ENCODE peak calls at places on chromosomes 11 and 22, in five cellular contexts. One of them, this sample, is unnamed.

GRCh38 chr11:95485115-95485900 is 254.3 kb upstream of the SESN3 start:
- DNase-seq in foreskin keratinocyte: peak; percentile 93
- DNase-seq in CD8-positive, alpha-beta T cell: no peak
- DNase-seq in GM23248: peak; percentile 87
- DNase-seq in IMR-90: no peak
- DNase-seq in this sample: no peak

GRCh38 chr11:59259867-59260475 is 47.2 kb upstream of the MPEG1 start:
- DNase-seq in foreskin keratinocyte: no peak
- DNase-seq in CD8-positive, alpha-beta T cell: no peak
- DNase-seq in GM23248: no peak
- DNase-seq in IMR-90: no peak
- DNase-seq in this sample: no peak

GRCh38 chr11:8006349-8006977 is 19.3 kb downstream of the EIF3F start:
- DNase-seq in foreskin keratinocyte: no peak
- DNase-seq in CD8-positive, alpha-beta T cell: peak; percentile 33
- DNase-seq in GM23248: peak; percentile 84
- DNase-seq in IMR-90: peak; percentile 71
- DNase-seq in this sample: no peak

GRCh38 chr22:23832226-23833016 is 6.4 kb downstream of the DERL3 start:
- DNase-seq in foreskin keratinocyte: no peak
- DNase-seq in CD8-positive, alpha-beta T cell: no peak
- DNase-seq in GM23248: no peak
- DNase-seq in IMR-90: no peak
- DNase-seq in this sample: no peak

GRCh38 chr11:73453562-73453961 is 77.4 kb downstream of the RELT start:
- DNase-seq in foreskin keratinocyte: no peak
- DNase-seq in CD8-positive, alpha-beta T cell: no peak
- DNase-seq in GM23248: peak; percentile 29
- DNase-seq in IMR-90: peak; percentile 39
- DNase-seq in this sample: no peak

GRCh38 chr11:11407065-11407737 is 54.2 kb upstream of the CSNK2A3 start:
- DNase-seq in foreskin keratinocyte: no peak
- DNase-seq in CD8-positive, alpha-beta T cell: no peak
- DNase-seq in GM23248: no peak
- DNase-seq in IMR-90: no peak
- DNase-seq in this sample: no peak

GRCh38 chr11:125337836-125338235 is 158.2 kb downstream of the FEZ1 start:
- DNase-seq in foreskin keratinocyte: no peak
- DNase-seq in CD8-positive, alpha-beta T cell: no peak
- DNase-seq in GM23248: peak; percentile 33
- DNase-seq in IMR-90: peak; percentile 28
- DNase-seq in this sample: no peak

GRCh38 chr11:2166091-2166851 is 5.3 kb upstream of the INS start:
- DNase-seq in foreskin keratinocyte: no peak
- DNase-seq in CD8-positive, alpha-beta T cell: peak; percentile 33
- DNase-seq in GM23248: peak; percentile 39
- DNase-seq in IMR-90: no peak
- DNase-seq in this sample: no peak

GRCh38 chr11:17413414-17414316 is 25.2 kb upstream of the KCNJ11 start:
- DNase-seq in foreskin keratinocyte: no peak
- DNase-seq in CD8-positive, alpha-beta T cell: no peak
- DNase-seq in GM23248: no peak
- DNase-seq in IMR-90: no peak
- DNase-seq in this sample: no peak

GRCh38 chr11:121473064-121473777 is 20.5 kb upstream of the SORL1-AS1 start:
- DNase-seq in foreskin keratinocyte: no peak
- DNase-seq in CD8-positive, alpha-beta T cell: no peak
- DNase-seq in GM23248: peak; percentile 68
- DNase-seq in IMR-90: peak; percentile 73
- DNase-seq in this sample: peak; percentile 60

GRCh38 chr11:118924591-118925585 is 838 bp downstream of the BCL9L start:
- DNase-seq in foreskin keratinocyte: no peak
- DNase-seq in CD8-positive, alpha-beta T cell: peak; percentile 53
- DNase-seq in GM23248: peak; percentile 68
- DNase-seq in IMR-90: peak; percentile 33
- DNase-seq in this sample: peak; percentile 61

GRCh38 chr11:18322818-18323570 is 627 bp downstream of the GTF2H1 start:
- DNase-seq in foreskin keratinocyte: no peak
- DNase-seq in CD8-positive, alpha-beta T cell: no peak
- DNase-seq in GM23248: peak; percentile 28
- DNase-seq in IMR-90: no peak
- DNase-seq in this sample: no peak

GRCh38 chr11:2699185-2699530 is 636 bp downstream of the KCNQ1OT1 start:
- DNase-seq in foreskin keratinocyte: no peak
- DNase-seq in CD8-positive, alpha-beta T cell: no peak
- DNase-seq in GM23248: peak; percentile 61
- DNase-seq in IMR-90: peak; percentile 9
- DNase-seq in this sample: no peak

GRCh38 chr11:46736615-46737014 is 17.6 kb downstream of the F2 start:
- DNase-seq in foreskin keratinocyte: no peak
- DNase-seq in CD8-positive, alpha-beta T cell: no peak
- DNase-seq in GM23248: peak; percentile 10
- DNase-seq in IMR-90: no peak
- DNase-seq in this sample: no peak

GRCh38 chr11:1639102-1639620 is 9.6 kb downstream of the KRTAP5-5 start:
- DNase-seq in foreskin keratinocyte: no peak
- DNase-seq in CD8-positive, alpha-beta T cell: no peak
- DNase-seq in GM23248: no peak
- DNase-seq in IMR-90: no peak
- DNase-seq in this sample: no peak

GRCh38 chr11:68574308-68574707 is 110.0 kb upstream of the GAL start:
- DNase-seq in foreskin keratinocyte: peak; percentile 26
- DNase-seq in CD8-positive, alpha-beta T cell: no peak
- DNase-seq in GM23248: peak; percentile 84
- DNase-seq in IMR-90: peak; percentile 75
- DNase-seq in this sample: no peak

GRCh38 chr22:26893711-26894110 is 236.3 kb downstream of the MIAT start:
- DNase-seq in foreskin keratinocyte: no peak
- DNase-seq in CD8-positive, alpha-beta T cell: no peak
- DNase-seq in GM23248: no peak
- DNase-seq in IMR-90: no peak
- DNase-seq in this sample: no peak

GRCh38 chr22:21832291-21833290 is 34.9 kb downstream of the MAPK1 start:
- DNase-seq in foreskin keratinocyte: no peak
- DNase-seq in CD8-positive, alpha-beta T cell: peak; percentile 38
- DNase-seq in GM23248: peak; percentile 51
- DNase-seq in IMR-90: peak; percentile 9
- DNase-seq in this sample: peak; percentile 7

GRCh38 chr22:48082284-48082683 is 1319.8 kb downstream of the TBC1D22A start:
- DNase-seq in foreskin keratinocyte: no peak
- DNase-seq in CD8-positive, alpha-beta T cell: no peak
- DNase-seq in GM23248: no peak
- DNase-seq in IMR-90: no peak
- DNase-seq in this sample: no peak

GRCh38 chr11:33633251-33634003 is 67.2 kb downstream of the C11orf91 start:
- DNase-seq in foreskin keratinocyte: peak; percentile 94
- DNase-seq in CD8-positive, alpha-beta T cell: no peak
- DNase-seq in GM23248: peak; percentile 91
- DNase-seq in IMR-90: peak; percentile 72
- DNase-seq in this sample: no peak

GRCh38 chr11:24588075-24588474 is 91.2 kb downstream of the LUZP2 start:
- DNase-seq in foreskin keratinocyte: peak; percentile 38
- DNase-seq in CD8-positive, alpha-beta T cell: no peak
- DNase-seq in GM23248: peak; percentile 58
- DNase-seq in IMR-90: peak; percentile 79
- DNase-seq in this sample: no peak

GRCh38 chr11:38169286-38169685 is 1571.2 kb upstream of the RAG2 start:
- DNase-seq in foreskin keratinocyte: peak; percentile 64
- DNase-seq in CD8-positive, alpha-beta T cell: no peak
- DNase-seq in GM23248: peak; percentile 3
- DNase-seq in IMR-90: peak; percentile 2
- DNase-seq in this sample: no peak

GRCh38 chr11:109865558-109866186 is 227.5 kb upstream of the ZC3H12C start:
- DNase-seq in foreskin keratinocyte: no peak
- DNase-seq in CD8-positive, alpha-beta T cell: no peak
- DNase-seq in GM23248: no peak
- DNase-seq in IMR-90: no peak
- DNase-seq in this sample: no peak

GRCh38 chr11:818396-819128 is at the start of gene PNPLA2:
- DNase-seq in foreskin keratinocyte: no peak
- DNase-seq in CD8-positive, alpha-beta T cell: no peak
- DNase-seq in GM23248: peak; percentile 93
- DNase-seq in IMR-90: no peak
- DNase-seq in this sample: no peak

GRCh38 chr11:134474070-134474860 is 62.2 kb upstream of the B3GAT1 start:
- DNase-seq in foreskin keratinocyte: no peak
- DNase-seq in CD8-positive, alpha-beta T cell: no peak
- DNase-seq in GM23248: no peak
- DNase-seq in IMR-90: no peak
- DNase-seq in this sample: no peak

GRCh38 chr22:50074551-50075042 is 10.6 kb downstream of the MLC1 start:
- DNase-seq in foreskin keratinocyte: no peak
- DNase-seq in CD8-positive, alpha-beta T cell: no peak
- DNase-seq in GM23248: peak; percentile 49
- DNase-seq in IMR-90: no peak
- DNase-seq in this sample: no peak

GRCh38 chr11:65112551-65113360 is 1.1 kb downstream of the TM7SF2 start:
- DNase-seq in foreskin keratinocyte: no peak
- DNase-seq in CD8-positive, alpha-beta T cell: peak; percentile 75
- DNase-seq in GM23248: peak; percentile 73
- DNase-seq in IMR-90: peak; percentile 27
- DNase-seq in this sample: peak; percentile 29

GRCh38 chr11:59173080-59173963 is 1.4 kb downstream of the DTX4 start:
- DNase-seq in foreskin keratinocyte: peak; percentile 26
- DNase-seq in CD8-positive, alpha-beta T cell: no peak
- DNase-seq in GM23248: peak; percentile 49
- DNase-seq in IMR-90: peak; percentile 30
- DNase-seq in this sample: no peak

GRCh38 chr11:17267576-17267975 is 9.0 kb upstream of the NUCB2 start:
- DNase-seq in foreskin keratinocyte: peak; percentile 79
- DNase-seq in CD8-positive, alpha-beta T cell: no peak
- DNase-seq in GM23248: peak; percentile 81
- DNase-seq in IMR-90: peak; percentile 33
- DNase-seq in this sample: no peak

GRCh38 chr11:47391077-47391583 is 12.8 kb upstream of the SPI1 start:
- DNase-seq in foreskin keratinocyte: no peak
- DNase-seq in CD8-positive, alpha-beta T cell: no peak
- DNase-seq in GM23248: no peak
- DNase-seq in IMR-90: no peak
- DNase-seq in this sample: no peak

GRCh38 chr22:44683881-44684280 is 18.1 kb upstream of the PRR5 start:
- DNase-seq in foreskin keratinocyte: no peak
- DNase-seq in CD8-positive, alpha-beta T cell: no peak
- DNase-seq in GM23248: no peak
- DNase-seq in IMR-90: no peak
- DNase-seq in this sample: no peak

GRCh38 chr11:114764563-114764962 is 86.2 kb downstream of the NXPE2 start:
- DNase-seq in foreskin keratinocyte: no peak
- DNase-seq in CD8-positive, alpha-beta T cell: no peak
- DNase-seq in GM23248: no peak
- DNase-seq in IMR-90: no peak
- DNase-seq in this sample: no peak

GRCh38 chr11:64007629-64008282 is 21.5 kb downstream of the OTUB1 start:
- DNase-seq in foreskin keratinocyte: no peak
- DNase-seq in CD8-positive, alpha-beta T cell: no peak
- DNase-seq in GM23248: peak; percentile 84
- DNase-seq in IMR-90: no peak
- DNase-seq in this sample: peak; percentile 20

GRCh38 chr11:94747136-94748110 is 20.7 kb upstream of the AMOTL1 start:
- DNase-seq in foreskin keratinocyte: peak; percentile 99
- DNase-seq in CD8-positive, alpha-beta T cell: no peak
- DNase-seq in GM23248: peak; percentile 81
- DNase-seq in IMR-90: no peak
- DNase-seq in this sample: no peak

GRCh38 chr11:2588809-2589537 is 110.8 kb downstream of the KCNQ1OT1 start:
- DNase-seq in foreskin keratinocyte: no peak
- DNase-seq in CD8-positive, alpha-beta T cell: peak; percentile 9
- DNase-seq in GM23248: no peak
- DNase-seq in IMR-90: no peak
- DNase-seq in this sample: no peak

GRCh38 chr11:67458266-67458665 is 3.1 kb downstream of the CABP4 start:
- DNase-seq in foreskin keratinocyte: no peak
- DNase-seq in CD8-positive, alpha-beta T cell: no peak
- DNase-seq in GM23248: no peak
- DNase-seq in IMR-90: no peak
- DNase-seq in this sample: no peak
- H3K27ac ChIP-seq in foreskin keratinocyte: no peak overlapping the region
- H3K27ac ChIP-seq in CD8-positive, alpha-beta T cell: no peak overlapping the region
- H3K27ac ChIP-seq in GM23248: no peak overlapping the region
- H3K27ac ChIP-seq in IMR-90: no peak overlapping the region
- H3K27ac ChIP-seq in this sample: no peak overlapping the region

DNA sequence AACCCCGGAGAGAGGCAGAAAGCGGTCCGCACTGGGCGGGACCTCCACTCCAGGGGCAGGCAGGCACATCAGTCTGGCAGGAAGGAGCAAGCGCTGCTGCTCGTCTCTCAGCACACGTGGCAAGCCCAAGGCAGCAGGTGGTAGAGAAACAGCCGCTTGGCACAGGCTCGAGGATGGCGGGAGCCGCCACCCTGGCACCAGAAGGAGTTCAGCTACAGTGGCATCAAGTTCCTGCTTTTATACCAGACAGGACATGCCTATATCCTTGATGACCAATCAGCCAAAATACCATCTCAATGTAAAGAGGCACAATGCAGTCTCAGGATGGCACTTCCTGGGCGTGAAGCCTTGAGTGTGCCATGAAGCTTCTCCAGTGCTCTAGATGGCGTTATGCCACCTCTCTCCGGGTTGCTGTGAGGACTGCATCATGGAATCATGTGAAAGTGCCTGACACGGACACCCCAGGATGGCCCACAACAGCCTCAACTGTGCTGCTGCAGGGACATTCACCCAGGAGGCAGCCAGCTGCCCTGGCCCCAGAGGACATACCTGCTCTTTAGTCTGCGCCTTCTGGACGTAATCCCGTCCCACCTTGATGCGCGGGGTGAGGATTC is 64.8 kb downstream of the APOL1 start:
- DNase-seq in foreskin keratinocyte: peak; percentile 25
- DNase-seq in CD8-positive, alpha-beta T cell: no peak
- DNase-seq in GM23248: no peak
- DNase-seq in IMR-90: no peak
- DNase-seq in this sample: no peak
- H3K27ac ChIP-seq in foreskin keratinocyte: no peak overlapping the region
- H3K27ac ChIP-seq in CD8-positive, alpha-beta T cell: no peak overlapping the region
- H3K27ac ChIP-seq in GM23248: no peak overlapping the region
- H3K27ac ChIP-seq in IMR-90: no peak overlapping the region
- H3K27ac ChIP-seq in this sample: no peak overlapping the region

DNA sequence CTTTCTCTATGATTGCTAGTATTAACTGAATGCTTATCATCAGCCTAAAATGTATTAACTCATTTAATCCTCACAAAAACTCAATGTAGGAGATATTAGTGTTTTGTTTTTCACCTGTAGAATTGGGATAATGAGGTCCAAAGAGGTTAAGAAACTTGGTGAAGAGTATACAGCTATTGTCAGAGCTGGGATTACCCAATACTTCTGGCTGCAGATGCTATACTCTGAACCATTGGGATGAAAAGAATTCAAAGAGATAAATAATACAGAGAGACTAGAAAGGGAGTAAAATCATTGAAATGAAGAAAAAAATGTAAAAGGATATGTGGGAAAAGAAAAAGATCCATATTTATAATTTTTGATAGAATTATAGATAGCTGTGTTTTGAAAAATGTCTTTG is 137.1 kb downstream of the TRPC6 start:
- DNase-seq in foreskin keratinocyte: no peak
- DNase-seq in CD8-positive, alpha-beta T cell: no peak
- DNase-seq in GM23248: peak; percentile 56
- DNase-seq in IMR-90: peak; percentile 41
- DNase-seq in this sample: no peak
- H3K27ac ChIP-seq in foreskin keratinocyte: no peak overlapping the region
- H3K27ac ChIP-seq in CD8-positive, alpha-beta T cell: no peak overlapping the region
- H3K27ac ChIP-seq in GM23248: peak overlapping the region; percentile 86
- H3K27ac ChIP-seq in IMR-90: no peak overlapping the region
- H3K27ac ChIP-seq in this sample: no peak overlapping the region

GRCh38 chr11:62145261-62145871 is 21.6 kb downstream of the INCENP start:
- DNase-seq in foreskin keratinocyte: no peak
- DNase-seq in CD8-positive, alpha-beta T cell: no peak
- DNase-seq in GM23248: no peak
- DNase-seq in IMR-90: no peak
- DNase-seq in this sample: no peak
- H3K27ac ChIP-seq in foreskin keratinocyte: no peak overlapping the region
- H3K27ac ChIP-seq in CD8-positive, alpha-beta T cell: no peak overlapping the region
- H3K27ac ChIP-seq in GM23248: no peak overlapping the region
- H3K27ac ChIP-seq in IMR-90: no peak overlapping the region
- H3K27ac ChIP-seq in this sample: no peak overlapping the region